ENCODE peak calls at places on chromosomes 3 and 15, in seven cellular contexts. B is MM.1S; K is globus pallidus; A is kidney tubule cell; R is brain microvascular endothelial cell; G is stimulated activated CD8-positive, alpha-beta memory T cell treated with anti-CD3 and anti-CD28 coated beads, Interleukin-2, amount 100 ng/mL, for 48 hours; O is stimulated activated CD4-positive, alpha-beta T cell treated with anti-CD3 and anti-CD28 coated beads, Interleukin-4, amount 100 ng/mL, for 4 hours. I is an unnamed sample.

GRCh38 chr3:98329392-98330124 is 24.1 kb upstream of the OR5K4 start:
- DNase-seq in B (peak), K (peak), A (peak), R (peak), G (peak), O (peak), I (peak)

GRCh38 chr3:54964081-54964480 is 36.2 kb upstream of the LRTM1 start:
- DNase-seq in B (no peak), K (no peak), A (no peak), R (no peak), G (no peak), O (no peak), I (no peak)

GRCh38 chr3:159928071-159928491 is 60.6 kb upstream of the IL12A start:
- DNase-seq in B (no peak), K (no peak), A (peak), R (no peak), G (no peak), O (no peak), I (no peak)

GRCh38 chr15:70525551-70525950 is 237.8 kb downstream of the UACA start:
- DNase-seq in B (no peak), K (no peak), A (no peak), R (no peak), G (no peak), O (no peak), I (no peak)

GRCh38 chr3:130820976-130821375 is 72.9 kb upstream of the ATP2C1 start:
- DNase-seq in B (no peak), K (no peak), A (peak), R (peak), G (no peak), O (no peak), I (no peak)

GRCh38 chr3:96324087-96324486 is 490.3 kb upstream of the EPHA6 start:
- DNase-seq in B (no peak), K (no peak), A (no peak), R (no peak), G (no peak), O (no peak), I (no peak)

GRCh38 chr3:113008117-113008516 is 17.3 kb downstream of the GTPBP8 start:
- DNase-seq in B (no peak), K (no peak), A (no peak), R (no peak), G (no peak), O (no peak), I (no peak)

GRCh38 chr15:62488383-62488782 is 323.3 kb upstream of the C2CD4B start:
- DNase-seq in B (no peak), K (no peak), A (no peak), R (no peak), G (no peak), O (no peak), I (no peak)

GRCh38 chr3:139107424-139108252 is 62.9 kb upstream of the PRR23C start:
- DNase-seq in B (no peak), K (no peak), A (no peak), R (no peak), G (no peak), O (no peak), I (no peak)

GRCh38 chr3:141915766-141916165 is 39.3 kb downstream of the ATP1B3 start:
- DNase-seq in B (no peak), K (no peak), A (no peak), R (no peak), G (no peak), O (no peak), I (no peak)

GRCh38 chr3:43969944-43970343 is 271.7 kb upstream of the TOPAZ1 start:
- DNase-seq in B (no peak), K (no peak), A (no peak), R (no peak), G (no peak), O (no peak), I (no peak)

GRCh38 chr15:74723187-74723586 is 2.1 kb downstream of the CYP1A1 start:
- DNase-seq in B (no peak), K (no peak), A (no peak), R (no peak), G (no peak), O (no peak), I (no peak)

GRCh38 chr3:128395046-128395445 is 71.6 kb downstream of the DNAJB8 start:
- DNase-seq in B (no peak), K (no peak), A (no peak), R (no peak), G (no peak), O (no peak), I (no peak)

GRCh38 chr3:41318520-41318919 is 119.2 kb downstream of the CTNNB1 start:
- DNase-seq in B (no peak), K (no peak), A (peak), R (peak), G (no peak), O (no peak), I (no peak)

GRCh38 chr15:35725353-35725752 is 179.4 kb upstream of the DPH6 start:
- DNase-seq in B (no peak), K (no peak), A (no peak), R (peak), G (no peak), O (no peak), I (no peak)

GRCh38 chr15:73691398-73691797 is 7.2 kb downstream of the CD276 start:
- DNase-seq in B (no peak), K (no peak), A (peak), R (peak), G (no peak), O (no peak), I (no peak)

GRCh38 chr15:90638963-90639362 is 78.2 kb upstream of the BLM start:
- DNase-seq in B (no peak), K (no peak), A (no peak), R (no peak), G (no peak), O (no peak), I (no peak)

GRCh38 chr15:84982301-84982920 is 755 bp downstream of the PDE8A start:
- DNase-seq in B (no peak), K (peak), A (peak), R (no peak), G (peak), O (peak), I (peak)

GRCh38 chr3:149151843-149152242 is 22.4 kb downstream of the HPS3 start:
- DNase-seq in B (peak), K (no peak), A (peak), R (peak), G (no peak), O (no peak), I (no peak)

GRCh38 chr3:112634786-112635541 is 6.0 kb downstream of the CCDC80 start:
- DNase-seq in B (peak), K (no peak), A (no peak), R (no peak), G (no peak), O (no peak), I (no peak)

GRCh38 chr3:28840976-28841376 is 439.9 kb upstream of the RBMS3 start:
- DNase-seq in B (no peak), K (no peak), A (peak), R (no peak), G (peak), O (no peak), I (no peak)

GRCh38 chr3:9826815-9827574 is 16.8 kb downstream of the RPUSD3 start:
- DNase-seq in B (peak), K (no peak), A (peak), R (no peak), G (no peak), O (no peak), I (no peak)